ENCODE peak calls at places on chromosomes 3 and 15, in four cellular contexts. R is A549, I is HepG2, V is GM12878. T is an unnamed sample. For H3K4me1, the result is how much of the 10 kb centered on the place peaks cover.

GRCh38 chr3:81983382-81983781 is 221.9 kb upstream of the GBE1 start:
- DNase-seq in R (no peak), I (no peak), V (no peak), T (no peak)

GRCh38 chr15:40843183-40843884 is 514 bp upstream of the SPINT1 start:
- DNase-seq in R (no peak), I (no peak), V (no peak), T (no peak)

GRCh38 chr3:101868534-101869464 is 19.5 kb downstream of the NFKBIZ start:
- DNase-seq in R (peak), I (no peak), V (no peak), T (no peak)

GRCh38 chr3:169348981-169349942 is 314.2 kb downstream of the MECOM start:
- DNase-seq in R (no peak), I (no peak), V (no peak), T (no peak)

GRCh38 chr3:184652465-184652864 is 59.4 kb downstream of the MAGEF1 start:
- DNase-seq in R (no peak), I (no peak), V (no peak), T (no peak)

GRCh38 chr15:61415617-61416120 is 186.6 kb upstream of the RORA start:
- DNase-seq in R (no peak), I (no peak), V (no peak), T (no peak)

GRCh38 chr3:168127466-168127865 is 31.7 kb upstream of the GOLIM4 start:
- DNase-seq in R (no peak), I (no peak), V (no peak), T (no peak)

GRCh38 chr3:169106662-169107061 is 556.9 kb downstream of the MECOM start:
- DNase-seq in R (no peak), I (no peak), V (no peak), T (no peak)

GRCh38 chr3:152760024-152760563 is 74.8 kb upstream of the P2RY1 start:
- DNase-seq in R (no peak), I (no peak), V (peak), T (no peak)

GRCh38 chr15:40322531-40323238 is 807 bp upstream of the INAFM2 start:
- DNase-seq in R (no peak), I (peak), V (no peak), T (no peak)

GRCh38 chr3:101926594-101927105 is 77.3 kb downstream of the NFKBIZ start:
- DNase-seq in R (no peak), I (no peak), V (no peak), T (no peak)

GRCh38 chr3:118729546-118729945 is 305.1 kb downstream of the IGSF11 start:
- DNase-seq in R (no peak), I (no peak), V (no peak), T (no peak)

GRCh38 chr3:120432105-120432860 is 18.5 kb downstream of the FSTL1 start:
- DNase-seq in R (peak), I (no peak), V (no peak), T (no peak)

GRCh38 chr15:79463043-79463780 is 31.1 kb downstream of the MINAR1 start:
- DNase-seq in R (no peak), I (no peak), V (no peak), T (no peak)

GRCh38 chr15:63019539-63020109 is 22.9 kb upstream of the TPM1 start:
- DNase-seq in R (peak), I (peak), V (no peak), T (peak)

GRCh38 chr15:73317651-73318462 is 50.9 kb downstream of the HCN4 start:
- DNase-seq in R (no peak), I (no peak), V (no peak), T (no peak)

GRCh38 chr15:43150171-43150929 is 17.0 kb downstream of the TMEM62 start:
- DNase-seq in R (peak), I (no peak), V (no peak), T (no peak)

GRCh38 chr15:70154440-70155347 is 57.0 kb upstream of the TLE3 start:
- DNase-seq in R (no peak), I (no peak), V (no peak), T (no peak)

GRCh38 chr15:73926191-73927002 is at the start of gene LOXL1:
- DNase-seq in R (no peak), I (peak), V (no peak), T (no peak)

GRCh38 chr15:49467782-49468181 is 44.7 kb downstream of the FGF7 start:
- DNase-seq in R (no peak), I (no peak), V (no peak), T (no peak)

GRCh38 chr3:12149029-12149428 is 9.7 kb downstream of the TIMP4 start:
- DNase-seq in R (no peak), I (no peak), V (no peak), T (no peak)

GRCh38 chr3:79973917-79974595 is 206.3 kb upstream of the ROBO1 start:
- DNase-seq in R (peak), I (no peak), V (no peak), T (no peak)

GRCh38 chr3:1578105-1578833 is 485.4 kb downstream of the CNTN6 start:
- DNase-seq in R (no peak), I (no peak), V (no peak), T (no peak)

GRCh38 chr15:62390793-62391543 is 225.9 kb upstream of the C2CD4B start:
- DNase-seq in R (peak), I (peak), V (no peak), T (no peak)

GRCh38 chr15:45653702-45654424 is 19.0 kb downstream of the SQOR start:
- DNase-seq in R (no peak), I (no peak), V (no peak), T (no peak)

GRCh38 chr3:122263974-122264588 is 61.0 kb upstream of the CSTA start:
- DNase-seq in R (no peak), I (no peak), V (no peak), T (no peak)

DNA sequence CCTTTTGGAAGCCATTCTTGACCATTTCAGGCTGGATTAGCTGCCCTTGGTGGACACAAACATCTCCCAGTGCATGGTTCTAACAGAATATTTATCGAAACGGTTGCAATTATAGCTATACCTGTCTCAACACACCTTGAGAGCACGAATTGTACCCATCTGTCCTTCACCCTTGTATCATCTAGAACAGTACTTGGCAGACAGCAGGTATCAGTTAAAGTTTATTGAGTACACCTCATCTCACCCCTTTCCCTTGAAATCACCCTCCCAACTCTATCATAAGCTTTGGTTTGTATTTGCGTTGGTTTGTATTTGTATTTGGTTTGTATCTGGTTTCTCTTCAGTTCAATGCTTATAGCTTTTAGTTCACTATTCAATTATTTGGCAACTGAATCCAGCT is 12.4 kb downstream of the TSPAN3 start:
- DNase-seq in R (no peak), I (no peak), V (no peak), T (no peak)
- TF ChIP-seq CTCF in R (no peak), I (no peak), V (no peak), T (no peak)

GRCh38 chr3:188401244-188401604 is 247.3 kb downstream of the LPP start:
- DNase-seq in R (no peak), I (peak), V (no peak), T (no peak)
- H3K4me1 ChIP-seq in R (under half), I (under half), V (under half), T (under half)

GRCh38 chr3:10115326-10116137 is at the start of gene BRK1:
- DNase-seq in R (peak), I (peak), V (peak), T (peak)
- TF ChIP-seq REST in R (no peak), I (no peak), V (no peak), T (no peak)

GRCh38 chr15:38521316-38521715 is 43.3 kb downstream of the RASGRP1 start:
- DNase-seq in R (no peak), I (no peak), V (no peak), T (no peak)
- TF ChIP-seq CTCF in R (no peak), I (no peak), V (no peak), T (no peak)

DNA sequence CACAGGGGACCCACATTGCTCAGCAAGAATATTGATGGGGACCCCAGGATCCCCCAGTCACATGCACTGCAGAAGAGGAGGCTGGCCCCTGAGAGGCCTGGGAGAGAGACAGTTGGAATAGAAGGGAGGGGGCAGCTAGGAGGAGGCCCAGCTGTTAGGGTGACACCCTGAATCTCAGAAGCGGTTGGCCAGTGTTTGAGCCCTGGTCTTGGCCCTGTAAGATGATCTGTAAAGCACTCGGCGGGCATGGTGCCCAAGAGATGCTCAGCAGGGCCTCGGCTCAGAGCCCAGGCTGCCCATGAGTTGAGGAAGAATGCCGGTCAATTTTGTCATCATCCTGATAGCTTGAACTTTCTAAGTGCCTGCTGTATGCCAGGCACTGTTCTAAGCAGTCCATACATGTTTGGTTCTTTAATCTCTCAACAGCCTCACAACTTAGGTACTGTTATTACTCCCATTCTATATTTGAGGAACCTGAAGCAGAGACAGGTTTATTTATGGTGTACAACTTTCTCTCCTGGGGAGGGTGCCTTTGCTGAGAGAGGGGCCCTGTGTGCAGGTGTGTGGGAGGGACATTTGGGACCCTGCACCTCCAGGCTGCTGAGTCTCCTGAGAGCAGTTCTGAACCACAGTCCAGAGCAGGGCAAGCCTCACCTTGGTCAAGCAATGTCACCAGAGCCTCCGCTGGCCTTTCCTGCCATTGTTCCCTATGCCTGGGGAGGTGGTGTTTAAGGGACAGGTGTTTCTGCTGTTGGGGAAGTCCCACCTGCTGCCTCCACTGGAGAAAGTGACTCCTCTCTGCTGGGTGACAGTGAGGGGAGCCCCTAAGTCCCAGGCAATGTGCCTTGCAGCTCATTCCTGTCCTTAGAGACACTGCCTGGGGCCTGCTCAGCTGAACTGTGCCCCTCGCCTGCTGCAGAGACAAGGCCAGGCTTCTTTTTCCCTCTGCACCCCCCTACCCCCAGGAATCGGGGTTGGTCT is 26.0 kb downstream of the SLC6A6 start:
- DNase-seq in R (no peak), I (no peak), V (no peak), T (no peak)
- H3K4me1 ChIP-seq in R (half or more), I (half or more), V (half or more), T (half or more)

GRCh38 chr3:20997183-20997582 is 753.8 kb downstream of the ZNF385D start:
- DNase-seq in R (no peak), I (no peak), V (no peak), T (no peak)
- TF ChIP-seq REST in R (no peak), I (no peak), V (no peak), T (no peak)

GRCh38 chr3:4710191-4710590 is 217.0 kb downstream of the ITPR1 start:
- DNase-seq in R (no peak), I (no peak), V (no peak), T (no peak)

GRCh38 chr3:4709336-4709735 is 216.2 kb downstream of the ITPR1 start:
- DNase-seq in R (no peak), I (no peak), V (no peak), T (no peak)

GRCh38 chr3:4714045-4714444 is 220.9 kb downstream of the ITPR1 start:
- DNase-seq in R (no peak), I (no peak), V (no peak), T (no peak)

GRCh38 chr3:4712109-4712508 is 219.0 kb downstream of the ITPR1 start:
- DNase-seq in R (no peak), I (no peak), V (no peak), T (no peak)

GRCh38 chr3:4711680-4711992 is 218.5 kb downstream of the ITPR1 start:
- DNase-seq in R (no peak), I (no peak), V (no peak), T (no peak)
- TF ChIP-seq CTCF in R (peak), I (no peak), V (no peak), T (peak)

DNA sequence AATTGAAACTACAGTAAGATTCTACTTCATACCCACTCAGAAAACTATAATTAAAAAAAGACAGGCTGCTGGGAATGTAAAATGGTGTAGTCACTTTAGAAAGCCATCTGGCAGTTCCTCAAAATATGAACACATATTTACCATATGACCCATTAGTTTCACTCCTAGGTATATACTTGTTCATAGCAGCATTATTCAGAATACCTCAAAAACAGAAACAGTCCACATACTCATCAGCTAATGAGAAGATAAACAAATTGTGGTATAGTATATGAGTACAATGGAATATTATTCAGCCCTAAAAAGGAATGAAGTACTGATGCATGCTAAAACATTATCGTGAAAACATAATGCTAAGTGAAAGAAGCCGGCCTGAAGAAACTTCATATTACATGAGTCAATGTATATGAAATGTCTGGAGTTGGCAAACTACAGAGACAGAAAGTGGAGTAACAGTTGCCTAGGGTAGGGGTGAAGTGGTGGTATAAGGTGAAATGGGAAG is 23.8 kb downstream of the WDR53 start:
- DNase-seq in R (no peak), I (no peak), V (no peak), T (no peak)
- H3K4me1 ChIP-seq in R (under half), I (under half), V (under half), T (under half)

DNA sequence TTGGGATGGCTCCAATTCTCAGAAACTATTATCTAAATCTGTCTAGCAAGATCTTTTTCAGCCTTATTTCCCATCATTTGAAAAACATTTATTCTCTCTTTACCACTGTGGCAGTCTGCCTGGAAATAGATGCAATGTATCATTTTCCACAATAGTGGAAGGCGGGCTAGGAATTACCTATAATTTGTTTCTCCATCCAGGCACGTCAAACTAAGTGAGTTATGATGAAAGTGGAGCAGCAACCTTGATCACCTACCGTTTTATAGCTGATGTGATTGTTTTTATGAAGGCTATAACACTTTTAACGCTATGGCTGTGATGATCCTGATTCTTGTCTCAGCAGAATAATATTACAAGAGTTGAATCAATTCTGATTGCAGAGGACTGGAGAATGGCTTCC is 231.4 kb upstream of the SGO1 start:
- DNase-seq in R (no peak), I (no peak), V (no peak), T (no peak)
- TF ChIP-seq REST in R (no peak), I (no peak), V (no peak), T (no peak)

T was measured in Panc1.